ENCODE peak calls at places on chromosomes 13 and 19, in four cellular contexts. C, W, S and P are unnamed samples.

GRCh38 chr19:6761053-6761676 is 6.1 kb downstream of the SH2D3A start:
- DNase-seq in C (no peak), W (peak), S (no peak), P (peak)

GRCh38 chr19:16375157-16375935 is 50.7 kb downstream of the KLF2 start:
- DNase-seq in C (no peak), W (no peak), S (no peak), P (no peak)

GRCh38 chr19:7242601-7243258 is 51.5 kb downstream of the INSR start:
- DNase-seq in C (no peak), W (no peak), S (peak), P (no peak)

GRCh38 chr13:48819889-48820288 is 155.8 kb upstream of the FNDC3A start:
- DNase-seq in C (no peak), W (no peak), S (no peak), P (no peak)

GRCh38 chr19:50290011-50290410 is 39.2 kb downstream of the KCNC3 start:
- DNase-seq in C (no peak), W (no peak), S (no peak), P (peak)

GRCh38 chr19:3186377-3186688 is 603 bp downstream of the NCLN start:
- DNase-seq in C (no peak), W (no peak), S (no peak), P (no peak)

GRCh38 chr13:64817721-64818120 is 2412.4 kb downstream of the PCDH9 start:
- DNase-seq in C (no peak), W (no peak), S (no peak), P (no peak)

GRCh38 chr13:107119989-107120881 is 552.3 kb upstream of the ARGLU1 start:
- DNase-seq in C (no peak), W (peak), S (no peak), P (no peak)

GRCh38 chr13:97233499-97233898 is 11.4 kb downstream of the MBNL2 start:
- DNase-seq in C (no peak), W (peak), S (no peak), P (no peak)

GRCh38 chr13:40210865-40211585 is 455.4 kb downstream of the FOXO1 start:
- DNase-seq in C (no peak), W (no peak), S (no peak), P (no peak)

GRCh38 chr19:1154731-1155351 is 19.2 kb downstream of the SBNO2 start:
- DNase-seq in C (no peak), W (peak), S (no peak), P (no peak)

GRCh38 chr13:106865706-106866288 is 297.9 kb upstream of the ARGLU1 start:
- DNase-seq in C (no peak), W (no peak), S (no peak), P (no peak)

GRCh38 chr13:72726721-72727416 is 560 bp downstream of the MZT1 start:
- DNase-seq in C (no peak), W (peak), S (no peak), P (peak)

GRCh38 chr19:8308891-8309291 is 733 bp upstream of the CD320 start:
- DNase-seq in C (no peak), W (no peak), S (no peak), P (no peak)

GRCh38 chr19:52748336-52748950 is 13.6 kb upstream of the ZNF611 start:
- DNase-seq in C (no peak), W (peak), S (peak), P (peak)

GRCh38 chr19:43759515-43759914 is 4.8 kb upstream of the SMG9 start:
- DNase-seq in C (no peak), W (peak), S (no peak), P (peak)

GRCh38 chr13:24746618-24747247 is 17.2 kb upstream of the RNF17 start:
- DNase-seq in C (peak), W (no peak), S (no peak), P (no peak)

GRCh38 chr13:99377641-99378040 is 70.4 kb upstream of the GPR183 start:
- DNase-seq in C (peak), W (no peak), S (no peak), P (no peak)

GRCh38 chr13:94308808-94309207 is 170.7 kb downstream of the DCT start:
- DNase-seq in C (no peak), W (no peak), S (no peak), P (no peak)

GRCh38 chr19:9431475-9431874 is 3.9 kb downstream of the ZNF266 start:
- DNase-seq in C (peak), W (no peak), S (no peak), P (peak)

GRCh38 chr19:45601115-45601514 is 897 bp downstream of the GPR4 start:
- DNase-seq in C (no peak), W (no peak), S (no peak), P (no peak)

GRCh38 chr19:44643605-44644390 is at the start of gene PVR:
- DNase-seq in C (peak), W (peak), S (no peak), P (peak)

GRCh38 chr13:113897161-113897560 is 33.3 kb upstream of the GAS6 start:
- DNase-seq in C (no peak), W (peak), S (no peak), P (no peak)

DNA sequence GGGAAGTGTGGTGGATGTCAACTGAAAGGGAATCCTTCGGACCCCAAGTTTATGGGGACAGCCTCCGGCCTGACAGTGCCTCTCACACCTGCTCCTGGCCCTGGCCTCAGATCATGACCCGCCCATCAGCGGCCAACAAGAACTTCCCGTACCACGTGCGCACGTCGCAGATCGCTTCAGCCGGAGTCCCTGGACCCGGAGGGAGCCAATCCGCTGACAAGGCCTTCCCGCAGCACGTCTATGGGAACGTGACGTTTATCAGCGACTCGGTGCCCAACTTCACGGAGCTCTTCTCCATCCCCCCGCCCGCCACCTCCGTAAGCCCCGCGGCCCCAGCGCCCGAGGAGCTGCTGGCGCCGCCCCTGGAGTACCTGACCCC is 2.0 kb upstream of the MEGF8 start:
- DNase-seq in C (peak), W (no peak), S (no peak), P (no peak)
- TF ChIP-seq RAD21 in C (no peak), W (no peak), S (no peak), P (no peak)

GRCh38 chr19:18657590-18658365 is 20.9 kb downstream of the KLHL26 start:
- DNase-seq in C (no peak), W (no peak), S (no peak), P (peak)
- TF ChIP-seq BRCA1 in C (no peak), W (no peak), S (no peak), P (no peak)

GRCh38 chr19:30227661-30228112 is 144.5 kb upstream of the ZNF536 start:
- DNase-seq in C (peak), W (peak), S (no peak), P (peak)
- TF ChIP-seq RAD21 in C (peak), W (peak), S (peak), P (peak)

GRCh38 chr19:48487944-48488343 is 18.8 kb downstream of the CYTH2 start:
- DNase-seq in C (no peak), W (peak), S (no peak), P (no peak)
- TF ChIP-seq BRCA1 in C (no peak), W (no peak), S (no peak), P (no peak)

GRCh38 chr19:33299061-33299665 is 3.2 kb downstream of the CEBPA start:
- DNase-seq in C (no peak), W (no peak), S (no peak), P (no peak)

GRCh38 chr19:33301011-33301899 is 1.1 kb downstream of the CEBPA start:
- DNase-seq in C (peak), W (no peak), S (no peak), P (no peak)

GRCh38 chr19:33298146-33298911 is 4.0 kb downstream of the CEBPA start:
- DNase-seq in C (peak), W (no peak), S (no peak), P (no peak)

GRCh38 chr19:33301900-33302174 is 497 bp downstream of the CEBPA start:
- DNase-seq in C (no peak), W (no peak), S (no peak), P (peak)

GRCh38 chr19:33300016-33300981 is 2.0 kb downstream of the CEBPA start:
- DNase-seq in C (peak), W (peak), S (no peak), P (no peak)
- TF ChIP-seq RAD21 in C (no peak), W (peak), S (no peak), P (no peak)

GRCh38 chr19:19628499-19629134 is 597 bp upstream of the LPAR2 start:
- DNase-seq in C (peak), W (no peak), S (no peak), P (no peak)
- TF ChIP-seq BRCA1 in C (no peak), W (no peak), S (no peak), P (no peak)